ENCODE peak calls at places on chromosomes 2 and 18, in four cellular contexts. One of them, this sample, is unnamed.

GRCh38 chr18:3453540-3454364 is 3.8 kb downstream of the TGIF1 start:
- DNase-seq in cardiac fibroblast: peak
- DNase-seq in HFFc6: peak
- DNase-seq in AG10803: peak
- DNase-seq in this sample: peak

GRCh38 chr2:18381451-18381850 is 179.0 kb downstream of the RDH14 start:
- DNase-seq in cardiac fibroblast: no peak
- DNase-seq in HFFc6: no peak
- DNase-seq in AG10803: peak
- DNase-seq in this sample: no peak

GRCh38 chr2:207216454-207216853 is 50.7 kb upstream of the KLF7 start:
- DNase-seq in HFFc6: no peak
- DNase-seq in cardiac fibroblast: no peak
- DNase-seq in AG10803: no peak
- DNase-seq in this sample: no peak

GRCh38 chr2:135586148-135586547 is 54.9 kb downstream of the R3HDM1 start:
- DNase-seq in AG10803: no peak
- DNase-seq in cardiac fibroblast: no peak
- DNase-seq in HFFc6: no peak
- DNase-seq in this sample: no peak

GRCh38 chr18:49135871-49136270 is 185.1 kb upstream of the SMAD7 start:
- DNase-seq in cardiac fibroblast: peak
- DNase-seq in AG10803: peak
- DNase-seq in HFFc6: peak
- DNase-seq in this sample: no peak

GRCh38 chr2:102975996-102976636 is 214.3 kb downstream of the TMEM182 start:
- DNase-seq in cardiac fibroblast: no peak
- DNase-seq in AG10803: peak
- DNase-seq in HFFc6: no peak
- DNase-seq in this sample: no peak

GRCh38 chr2:133158024-133158423 is 410.2 kb downstream of the NCKAP5 start:
- DNase-seq in HFFc6: no peak
- DNase-seq in AG10803: no peak
- DNase-seq in cardiac fibroblast: no peak
- DNase-seq in this sample: no peak

GRCh38 chr2:190916829-190917228 is 36.2 kb downstream of the GLS start:
- DNase-seq in cardiac fibroblast: no peak
- DNase-seq in HFFc6: no peak
- DNase-seq in AG10803: no peak
- DNase-seq in this sample: no peak

GRCh38 chr2:150585221-150585971 is 97.9 kb upstream of the RND3 start:
- DNase-seq in cardiac fibroblast: no peak
- DNase-seq in HFFc6: no peak
- DNase-seq in AG10803: peak
- DNase-seq in this sample: no peak

GRCh38 chr18:63207825-63208224 is 111.7 kb downstream of the BCL2 start:
- DNase-seq in cardiac fibroblast: no peak
- DNase-seq in HFFc6: no peak
- DNase-seq in AG10803: no peak
- DNase-seq in this sample: no peak

GRCh38 chr2:233912799-233913423 is 4.3 kb upstream of the TRPM8 start:
- DNase-seq in HFFc6: peak
- DNase-seq in cardiac fibroblast: peak
- DNase-seq in AG10803: no peak
- DNase-seq in this sample: no peak

GRCh38 chr2:75208738-75209137 is 9.4 kb upstream of the TACR1 start:
- DNase-seq in AG10803: no peak
- DNase-seq in cardiac fibroblast: no peak
- DNase-seq in HFFc6: no peak
- DNase-seq in this sample: no peak

GRCh38 chr18:75183524-75183923 is 25.4 kb downstream of the PTGR3 start:
- DNase-seq in HFFc6: peak
- DNase-seq in AG10803: no peak
- DNase-seq in cardiac fibroblast: no peak
- DNase-seq in this sample: no peak

GRCh38 chr2:64982311-64982857 is 6.8 kb upstream of the SLC1A4 start:
- DNase-seq in cardiac fibroblast: no peak
- DNase-seq in HFFc6: no peak
- DNase-seq in AG10803: no peak
- DNase-seq in this sample: no peak

GRCh38 chr2:179050735-179051134 is 798 bp upstream of the CCDC141 start:
- DNase-seq in AG10803: no peak
- DNase-seq in cardiac fibroblast: no peak
- DNase-seq in HFFc6: no peak
- DNase-seq in this sample: no peak

GRCh38 chr2:27084297-27085061 is 2.1 kb upstream of the KHK start:
- DNase-seq in cardiac fibroblast: no peak
- DNase-seq in HFFc6: no peak
- DNase-seq in AG10803: no peak
- DNase-seq in this sample: no peak

GRCh38 chr2:118529931-118530330 is 317.5 kb downstream of the EN1 start:
- DNase-seq in cardiac fibroblast: no peak
- DNase-seq in AG10803: no peak
- DNase-seq in HFFc6: no peak
- DNase-seq in this sample: no peak

GRCh38 chr2:170123593-170123992 is 54.4 kb upstream of the MYO3B start:
- DNase-seq in AG10803: no peak
- DNase-seq in HFFc6: no peak
- DNase-seq in cardiac fibroblast: peak
- DNase-seq in this sample: no peak

GRCh38 chr2:174014699-174015070 is 49.5 kb upstream of the SP3 start:
- DNase-seq in AG10803: peak
- DNase-seq in HFFc6: no peak
- DNase-seq in cardiac fibroblast: no peak
- DNase-seq in this sample: no peak

GRCh38 chr2:233037078-233037477 is 4.6 kb downstream of the NEU2 start:
- DNase-seq in HFFc6: peak
- DNase-seq in cardiac fibroblast: peak
- DNase-seq in AG10803: peak
- DNase-seq in this sample: no peak

GRCh38 chr2:167265004-167265403 is 376.7 kb downstream of the XIRP2 start:
- DNase-seq in cardiac fibroblast: no peak
- DNase-seq in AG10803: no peak
- DNase-seq in HFFc6: no peak
- DNase-seq in this sample: no peak

DNA sequence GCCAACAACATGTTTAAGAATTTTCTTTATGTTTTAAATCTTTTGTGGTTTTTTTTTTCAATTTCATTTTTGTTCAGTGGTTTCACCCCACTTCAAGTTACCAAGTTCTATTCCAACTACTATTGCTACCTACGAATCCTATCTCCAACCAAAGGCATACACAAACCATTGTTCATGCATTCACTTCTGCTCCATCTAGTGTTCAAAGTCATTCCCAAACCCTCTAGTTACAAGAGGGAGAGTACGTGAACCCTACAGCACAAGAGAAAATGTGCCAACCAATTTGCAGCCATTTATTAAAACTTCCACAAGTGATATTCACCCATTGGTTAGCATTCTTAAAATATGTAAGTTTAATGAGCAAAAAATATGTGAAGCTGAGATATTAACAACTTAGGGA is 295.1 kb upstream of the KYNU start:
- DNase-seq in cardiac fibroblast: no peak
- DNase-seq in HFFc6: no peak
- DNase-seq in AG10803: no peak
- DNase-seq in this sample: no peak
- TF ChIP-seq CTCF in cardiac fibroblast: no peak
- TF ChIP-seq CTCF in HFFc6: no peak
- TF ChIP-seq CTCF in AG10803: no peak
- TF ChIP-seq CTCF in this sample: no peak

GRCh38 chr2:73074110-73075069 is 2.9 kb upstream of the SFXN5 start:
- DNase-seq in AG10803: no peak
- DNase-seq in HFFc6: no peak
- DNase-seq in cardiac fibroblast: no peak
- DNase-seq in this sample: no peak
- TF ChIP-seq CTCF in AG10803: no peak
- TF ChIP-seq CTCF in HFFc6: no peak
- TF ChIP-seq CTCF in cardiac fibroblast: no peak
- TF ChIP-seq CTCF in this sample: no peak

GRCh38 chr2:42804891-42805290 is 12.5 kb upstream of the HAAO start:
- DNase-seq in AG10803: no peak
- DNase-seq in cardiac fibroblast: no peak
- DNase-seq in HFFc6: no peak
- DNase-seq in this sample: no peak

GRCh38 chr2:42809131-42809875 is 16.9 kb upstream of the HAAO start:
- DNase-seq in AG10803: no peak
- DNase-seq in HFFc6: no peak
- DNase-seq in cardiac fibroblast: no peak
- DNase-seq in this sample: no peak

GRCh38 chr2:42804338-42804737 is 12.0 kb upstream of the HAAO start:
- DNase-seq in HFFc6: no peak
- DNase-seq in cardiac fibroblast: peak
- DNase-seq in AG10803: peak
- DNase-seq in this sample: no peak

GRCh38 chr2:42808301-42808700 is 15.9 kb upstream of the HAAO start:
- DNase-seq in cardiac fibroblast: no peak
- DNase-seq in HFFc6: no peak
- DNase-seq in AG10803: no peak
- DNase-seq in this sample: no peak

GRCh38 chr2:42806786-42807185 is 14.4 kb upstream of the HAAO start:
- DNase-seq in cardiac fibroblast: no peak
- DNase-seq in HFFc6: no peak
- DNase-seq in AG10803: no peak
- DNase-seq in this sample: no peak
- TF ChIP-seq CTCF in cardiac fibroblast: no peak
- TF ChIP-seq CTCF in HFFc6: no peak
- TF ChIP-seq CTCF in AG10803: no peak
- TF ChIP-seq CTCF in this sample: no peak

GRCh38 chr2:6074303-6074702 is 382.1 kb downstream of the SOX11 start:
- DNase-seq in cardiac fibroblast: no peak
- DNase-seq in AG10803: no peak
- DNase-seq in HFFc6: no peak
- DNase-seq in this sample: no peak
- TF ChIP-seq CTCF in cardiac fibroblast: no peak
- TF ChIP-seq CTCF in AG10803: no peak
- TF ChIP-seq CTCF in HFFc6: no peak
- TF ChIP-seq CTCF in this sample: no peak